ENCODE peak calls at places on chromosomes 5 and 9, in eight cellular contexts. One of them, this sample, is unnamed.

GRCh38 chr9:96766199-96766598 is 11.7 kb downstream of the ZNF510 start:
- DNase-seq in A549: no peak
- DNase-seq in psoas muscle: no peak
- DNase-seq in body of pancreas: no peak
- DNase-seq in RWPE1: no peak
- DNase-seq in aorta: no peak
- DNase-seq in heart right ventricle: no peak
- DNase-seq in MM.1S: no peak
- DNase-seq in this sample: no peak

GRCh38 chr5:42991477-42992034 is 48.6 kb downstream of the ANXA2R start:
- DNase-seq in body of pancreas: no peak
- DNase-seq in aorta: peak; percentile 49
- DNase-seq in RWPE1: no peak
- DNase-seq in heart right ventricle: peak; percentile 23
- DNase-seq in psoas muscle: no peak
- DNase-seq in A549: no peak
- DNase-seq in MM.1S: no peak
- DNase-seq in this sample: peak; percentile 29

GRCh38 chr5:162160401-162160800 is 92.8 kb downstream of the GABRG2 start:
- DNase-seq in heart right ventricle: no peak
- DNase-seq in RWPE1: no peak
- DNase-seq in MM.1S: peak; percentile 28
- DNase-seq in A549: no peak
- DNase-seq in body of pancreas: no peak
- DNase-seq in psoas muscle: no peak
- DNase-seq in aorta: no peak
- DNase-seq in this sample: no peak

GRCh38 chr9:136511670-136512592 is 29.1 kb upstream of the SEC16A start:
- DNase-seq in heart right ventricle: peak; percentile 85
- DNase-seq in RWPE1: no peak
- DNase-seq in MM.1S: no peak
- DNase-seq in A549: no peak
- DNase-seq in psoas muscle: peak; percentile 55
- DNase-seq in aorta: no peak
- DNase-seq in body of pancreas: no peak
- DNase-seq in this sample: no peak

GRCh38 chr5:111999286-111999685 is 242.3 kb upstream of the NREP start:
- DNase-seq in RWPE1: no peak
- DNase-seq in MM.1S: no peak
- DNase-seq in aorta: no peak
- DNase-seq in heart right ventricle: no peak
- DNase-seq in body of pancreas: no peak
- DNase-seq in psoas muscle: no peak
- DNase-seq in A549: no peak
- DNase-seq in this sample: no peak

GRCh38 chr5:140083650-140084049 is 30.3 kb upstream of the PURA start:
- DNase-seq in A549: no peak
- DNase-seq in RWPE1: no peak
- DNase-seq in aorta: no peak
- DNase-seq in MM.1S: no peak
- DNase-seq in psoas muscle: no peak
- DNase-seq in heart right ventricle: no peak
- DNase-seq in body of pancreas: no peak
- DNase-seq in this sample: no peak

GRCh38 chr5:38870595-38870994 is 24.8 kb downstream of the OSMR start:
- DNase-seq in RWPE1: no peak
- DNase-seq in psoas muscle: no peak
- DNase-seq in body of pancreas: no peak
- DNase-seq in heart right ventricle: no peak
- DNase-seq in A549: no peak
- DNase-seq in aorta: no peak
- DNase-seq in MM.1S: no peak
- DNase-seq in this sample: peak; percentile 73

GRCh38 chr5:86523718-86524117 is 94.0 kb upstream of the COX7C start:
- DNase-seq in aorta: no peak
- DNase-seq in body of pancreas: no peak
- DNase-seq in RWPE1: no peak
- DNase-seq in A549: no peak
- DNase-seq in heart right ventricle: no peak
- DNase-seq in psoas muscle: no peak
- DNase-seq in MM.1S: no peak
- DNase-seq in this sample: no peak

GRCh38 chr9:115988701-115989100 is 164.9 kb upstream of the PAPPA start:
- DNase-seq in psoas muscle: no peak
- DNase-seq in heart right ventricle: no peak
- DNase-seq in A549: no peak
- DNase-seq in aorta: no peak
- DNase-seq in MM.1S: no peak
- DNase-seq in body of pancreas: no peak
- DNase-seq in RWPE1: no peak
- DNase-seq in this sample: no peak

GRCh38 chr5:90802695-90803317 is 244.2 kb downstream of the ADGRV1 start:
- DNase-seq in RWPE1: peak; percentile 72
- DNase-seq in A549: peak; percentile 60
- DNase-seq in MM.1S: peak; percentile 35
- DNase-seq in body of pancreas: peak; percentile 41
- DNase-seq in psoas muscle: no peak
- DNase-seq in aorta: no peak
- DNase-seq in heart right ventricle: no peak
- DNase-seq in this sample: peak; percentile 81

GRCh38 chr9:131494296-131494870 is 8.3 kb upstream of the POMT1 start:
- DNase-seq in MM.1S: no peak
- DNase-seq in heart right ventricle: no peak
- DNase-seq in RWPE1: no peak
- DNase-seq in A549: no peak
- DNase-seq in body of pancreas: no peak
- DNase-seq in aorta: no peak
- DNase-seq in psoas muscle: no peak
- DNase-seq in this sample: no peak

GRCh38 chr9:131496844-131497425 is 5.8 kb upstream of the POMT1 start:
- DNase-seq in MM.1S: no peak
- DNase-seq in A549: no peak
- DNase-seq in psoas muscle: no peak
- DNase-seq in heart right ventricle: no peak
- DNase-seq in body of pancreas: no peak
- DNase-seq in RWPE1: no peak
- DNase-seq in aorta: no peak
- DNase-seq in this sample: no peak

GRCh38 chr9:131499254-131499653 is 3.5 kb upstream of the POMT1 start:
- DNase-seq in MM.1S: no peak
- DNase-seq in heart right ventricle: no peak
- DNase-seq in A549: no peak
- DNase-seq in aorta: no peak
- DNase-seq in RWPE1: no peak
- DNase-seq in body of pancreas: no peak
- DNase-seq in psoas muscle: no peak
- DNase-seq in this sample: no peak

GRCh38 chr9:131492070-131492469 is 10.6 kb upstream of the POMT1 start:
- DNase-seq in A549: no peak
- DNase-seq in RWPE1: no peak
- DNase-seq in MM.1S: no peak
- DNase-seq in heart right ventricle: no peak
- DNase-seq in psoas muscle: no peak
- DNase-seq in body of pancreas: peak; percentile 43
- DNase-seq in aorta: no peak
- DNase-seq in this sample: no peak

GRCh38 chr9:131495726-131496292 is 6.9 kb upstream of the POMT1 start:
- DNase-seq in RWPE1: no peak
- DNase-seq in psoas muscle: no peak
- DNase-seq in aorta: no peak
- DNase-seq in MM.1S: no peak
- DNase-seq in body of pancreas: no peak
- DNase-seq in A549: no peak
- DNase-seq in heart right ventricle: no peak
- DNase-seq in this sample: no peak
- H3K27ac ChIP-seq in RWPE1: peak overlapping the region; percentile 0
- H3K27ac ChIP-seq in psoas muscle: no peak overlapping the region
- H3K27ac ChIP-seq in aorta: no peak overlapping the region
- H3K27ac ChIP-seq in MM.1S: no peak overlapping the region
- H3K27ac ChIP-seq in body of pancreas: no peak overlapping the region
- H3K27ac ChIP-seq in A549: no peak overlapping the region
- H3K27ac ChIP-seq in heart right ventricle: no peak overlapping the region
- H3K27ac ChIP-seq in this sample: no peak overlapping the region

GRCh38 chr9:34588671-34589370 is 703 bp downstream of the CNTFR start:
- DNase-seq in psoas muscle: no peak
- DNase-seq in heart right ventricle: no peak
- DNase-seq in A549: no peak
- DNase-seq in body of pancreas: no peak
- DNase-seq in MM.1S: no peak
- DNase-seq in RWPE1: no peak
- DNase-seq in aorta: no peak
- DNase-seq in this sample: no peak

GRCh38 chr9:34591091-34591910 is 1.8 kb upstream of the CNTFR start:
- DNase-seq in RWPE1: peak; percentile 88
- DNase-seq in aorta: peak; percentile 90
- DNase-seq in body of pancreas: peak; percentile 86
- DNase-seq in A549: peak; percentile 84
- DNase-seq in psoas muscle: peak; percentile 91
- DNase-seq in MM.1S: peak; percentile 74
- DNase-seq in heart right ventricle: peak; percentile 90
- DNase-seq in this sample: peak; percentile 83

GRCh38 chr9:34590376-34591090 is 1.0 kb upstream of the CNTFR start:
- DNase-seq in heart right ventricle: peak; percentile 32
- DNase-seq in aorta: peak; percentile 59
- DNase-seq in psoas muscle: peak; percentile 52
- DNase-seq in RWPE1: no peak
- DNase-seq in MM.1S: no peak
- DNase-seq in body of pancreas: peak; percentile 14
- DNase-seq in A549: no peak
- DNase-seq in this sample: no peak

GRCh38 chr9:34589656-34590375 is at the start of gene CNTFR:
- DNase-seq in RWPE1: no peak
- DNase-seq in body of pancreas: peak; percentile 40
- DNase-seq in MM.1S: no peak
- DNase-seq in heart right ventricle: peak; percentile 54
- DNase-seq in A549: no peak
- DNase-seq in psoas muscle: peak; percentile 71
- DNase-seq in aorta: no peak
- DNase-seq in this sample: no peak

DNA sequence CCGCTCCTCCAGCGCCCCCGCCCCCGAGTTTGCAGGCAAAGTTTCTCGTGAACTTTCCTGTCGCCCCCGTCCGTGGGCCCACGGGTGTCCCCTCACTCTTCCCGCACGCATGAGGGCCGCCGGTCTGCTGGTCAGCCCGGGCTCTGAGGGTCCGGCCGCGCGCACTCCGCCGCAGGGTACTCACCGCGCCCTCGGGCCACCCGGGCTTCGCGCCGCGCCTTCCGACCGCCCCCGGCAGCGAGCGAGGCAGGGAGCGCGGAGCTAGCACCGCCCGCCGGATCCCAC is 211 bp downstream of the CNTFR start:
- DNase-seq in psoas muscle: no peak
- DNase-seq in heart right ventricle: no peak
- DNase-seq in body of pancreas: no peak
- DNase-seq in aorta: no peak
- DNase-seq in A549: no peak
- DNase-seq in MM.1S: no peak
- DNase-seq in RWPE1: no peak
- DNase-seq in this sample: no peak
- H3K27ac ChIP-seq in psoas muscle: peak overlapping the region; percentile 76
- H3K27ac ChIP-seq in heart right ventricle: no peak overlapping the region
- H3K27ac ChIP-seq in body of pancreas: no peak overlapping the region
- H3K27ac ChIP-seq in aorta: no peak overlapping the region
- H3K27ac ChIP-seq in A549: no peak overlapping the region
- H3K27ac ChIP-seq in MM.1S: no peak overlapping the region
- H3K27ac ChIP-seq in RWPE1: no peak overlapping the region
- H3K27ac ChIP-seq in this sample: no peak overlapping the region

GRCh38 chr9:72349240-72349639 is 15.8 kb downstream of the ZFAND5 start:
- DNase-seq in MM.1S: no peak
- DNase-seq in A549: no peak
- DNase-seq in heart right ventricle: no peak
- DNase-seq in RWPE1: no peak
- DNase-seq in body of pancreas: no peak
- DNase-seq in psoas muscle: no peak
- DNase-seq in aorta: no peak
- DNase-seq in this sample: no peak

GRCh38 chr9:72346333-72346732 is 18.7 kb downstream of the ZFAND5 start:
- DNase-seq in psoas muscle: no peak
- DNase-seq in aorta: no peak
- DNase-seq in MM.1S: no peak
- DNase-seq in RWPE1: no peak
- DNase-seq in A549: no peak
- DNase-seq in heart right ventricle: no peak
- DNase-seq in body of pancreas: no peak
- DNase-seq in this sample: no peak

GRCh38 chr9:72352911-72353388 is 12.1 kb downstream of the ZFAND5 start:
- DNase-seq in A549: peak; percentile 63
- DNase-seq in RWPE1: no peak
- DNase-seq in heart right ventricle: no peak
- DNase-seq in body of pancreas: no peak
- DNase-seq in aorta: no peak
- DNase-seq in MM.1S: no peak
- DNase-seq in psoas muscle: no peak
- DNase-seq in this sample: no peak

GRCh38 chr9:72351538-72352453 is 13.2 kb downstream of the ZFAND5 start:
- DNase-seq in MM.1S: no peak
- DNase-seq in A549: peak; percentile 83
- DNase-seq in aorta: no peak
- DNase-seq in body of pancreas: no peak
- DNase-seq in RWPE1: no peak
- DNase-seq in heart right ventricle: peak; percentile 16
- DNase-seq in psoas muscle: peak; percentile 34
- DNase-seq in this sample: no peak

DNA sequence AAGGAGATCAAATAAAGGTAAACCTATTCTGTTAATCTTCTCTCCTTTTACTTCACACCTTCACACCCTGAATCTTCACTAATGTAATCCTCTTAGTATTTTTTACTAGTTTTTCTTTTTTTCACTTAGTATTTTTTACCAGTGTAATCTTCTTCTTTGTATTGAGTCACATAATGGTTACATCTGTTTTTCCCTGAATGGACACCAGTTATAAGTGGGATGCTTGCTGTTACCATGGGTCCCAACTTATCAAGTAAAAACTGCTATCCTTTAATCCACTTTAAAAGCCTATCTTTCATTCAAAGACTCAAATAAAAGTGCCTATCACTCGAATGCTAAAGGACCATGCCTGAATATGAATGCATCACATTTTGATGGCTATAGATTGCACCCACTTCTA is 15.1 kb downstream of the ZFAND5 start:
- DNase-seq in A549: no peak
- DNase-seq in psoas muscle: no peak
- DNase-seq in RWPE1: no peak
- DNase-seq in heart right ventricle: no peak
- DNase-seq in aorta: no peak
- DNase-seq in MM.1S: no peak
- DNase-seq in body of pancreas: no peak
- DNase-seq in this sample: no peak
- H3K27ac ChIP-seq in A549: no peak overlapping the region
- H3K27ac ChIP-seq in psoas muscle: peak overlapping the region; percentile 83
- H3K27ac ChIP-seq in RWPE1: no peak overlapping the region
- H3K27ac ChIP-seq in heart right ventricle: no peak overlapping the region
- H3K27ac ChIP-seq in aorta: no peak overlapping the region
- H3K27ac ChIP-seq in MM.1S: no peak overlapping the region
- H3K27ac ChIP-seq in body of pancreas: no peak overlapping the region
- H3K27ac ChIP-seq in this sample: no peak overlapping the region

DNA sequence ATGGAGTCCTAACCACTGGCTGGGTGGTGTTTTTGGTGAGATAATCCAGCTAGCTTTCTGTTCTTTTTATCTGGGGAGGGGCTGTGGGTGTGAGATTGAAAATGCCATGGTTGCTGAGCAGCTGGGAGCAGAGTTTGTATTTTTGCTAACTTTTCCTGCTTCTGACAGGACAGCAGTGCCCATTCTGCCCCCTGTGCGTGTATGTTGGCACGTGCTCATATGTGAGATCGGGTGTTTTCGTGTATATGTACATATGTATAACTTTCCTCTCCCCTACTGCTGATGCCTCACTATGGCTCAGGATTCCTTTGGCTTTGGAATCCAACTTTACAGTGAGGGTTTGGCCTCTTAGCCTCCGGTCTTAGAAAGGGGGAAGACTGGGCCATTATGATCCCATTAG is 38.3 kb downstream of the RGS3 start:
- DNase-seq in psoas muscle: no peak
- DNase-seq in heart right ventricle: no peak
- DNase-seq in body of pancreas: no peak
- DNase-seq in A549: no peak
- DNase-seq in MM.1S: no peak
- DNase-seq in aorta: no peak
- DNase-seq in RWPE1: no peak
- DNase-seq in this sample: no peak
- H3K27ac ChIP-seq in psoas muscle: peak overlapping the region; percentile 41
- H3K27ac ChIP-seq in heart right ventricle: peak overlapping the region; percentile 96
- H3K27ac ChIP-seq in body of pancreas: no peak overlapping the region
- H3K27ac ChIP-seq in A549: no peak overlapping the region
- H3K27ac ChIP-seq in MM.1S: no peak overlapping the region
- H3K27ac ChIP-seq in aorta: peak overlapping the region; percentile 37
- H3K27ac ChIP-seq in RWPE1: no peak overlapping the region
- H3K27ac ChIP-seq in this sample: no peak overlapping the region

This sample was measured in mesendoderm.